ENCODE peak calls at places on chromosomes 4 and X, in seven cellular contexts. G is IMR-90, Z is uterus, X is body of pancreas, B is right lobe of liver, E is A549, L is K562. H is an unnamed sample.

GRCh38 chr4:177974461-177974860 is 532.2 kb upstream of the AGA start:
- DNase-seq in Z (no peak), E (no peak), X (no peak), G (peak), B (no peak), L (no peak), H (no peak)

GRCh38 chrX:9291666-9292065 is 173.2 kb upstream of the TBL1X start:
- DNase-seq in E (no peak), X (no peak), B (no peak), L (no peak), G (no peak), Z (no peak), H (no peak)

GRCh38 chr4:175127314-175127713 is 209.2 kb downstream of the ADAM29 start:
- DNase-seq in X (no peak), L (no peak), B (no peak), Z (no peak), G (peak), E (no peak), H (no peak)

GRCh38 chr4:137531951-137532868 is at the start of gene PCDH18:
- DNase-seq in Z (peak), L (no peak), E (no peak), G (peak), X (peak), B (peak), H (peak)

GRCh38 chrX:8743126-8743732 is 11.3 kb upstream of the ANOS1 start:
- DNase-seq in Z (peak), L (peak), G (peak), E (no peak), X (peak), B (peak), H (peak)

GRCh38 chr4:42570221-42570620 is 86.7 kb downstream of the ATP8A1 start:
- DNase-seq in E (no peak), B (no peak), Z (no peak), G (no peak), L (no peak), X (peak), H (no peak)

GRCh38 chrX:50971390-50971789 is 60.9 kb downstream of the BMP15 start:
- DNase-seq in Z (no peak), X (no peak), G (no peak), L (no peak), E (no peak), B (no peak), H (no peak)

GRCh38 chr4:6445403-6446129 is 26.8 kb downstream of the PPP2R2C start:
- DNase-seq in L (no peak), B (no peak), Z (no peak), E (no peak), X (no peak), G (no peak), H (no peak)

GRCh38 chr4:149031399-149031798 is 589.2 kb upstream of the NR3C2 start:
- DNase-seq in G (peak), L (no peak), X (peak), Z (no peak), E (no peak), B (no peak), H (no peak)

GRCh38 chr4:170374770-170375169 is 285.0 kb upstream of the AADAT start:
- DNase-seq in E (peak), X (no peak), B (no peak), L (peak), G (no peak), Z (no peak), H (no peak)

GRCh38 chrX:135393046-135393445 is 28.7 kb upstream of the SMIM10L2A start:
- DNase-seq in E (no peak), B (no peak), G (no peak), Z (no peak), L (no peak), X (no peak), H (no peak)

GRCh38 chr4:153447175-153447887 is 18.8 kb upstream of the TMEM131L start:
- DNase-seq in Z (no peak), X (no peak), L (no peak), E (no peak), B (no peak), G (peak), H (no peak)

GRCh38 chr4:80112236-80112635 is 39.2 kb upstream of the ANTXR2 start:
- DNase-seq in L (no peak), Z (peak), B (no peak), G (peak), E (no peak), X (no peak), H (peak)

GRCh38 chr4:3256230-3257124 is 7.5 kb downstream of the MSANTD1 start:
- DNase-seq in G (no peak), X (no peak), Z (peak), L (no peak), B (no peak), E (no peak), H (no peak)

GRCh38 chr4:13944095-13944501 is 316.6 kb upstream of the BOD1L1 start:
- DNase-seq in B (no peak), Z (no peak), G (no peak), X (no peak), E (no peak), L (no peak), H (no peak)

GRCh38 chrX:70613295-70613694 is 168.7 kb downstream of the DLG3 start:
- DNase-seq in Z (no peak), X (no peak), E (no peak), L (no peak), B (no peak), G (peak), H (no peak)

GRCh38 chrX:111615227-111615626 is 65.7 kb upstream of the ALG13 start:
- DNase-seq in G (no peak), E (no peak), L (no peak), Z (no peak), B (no peak), X (no peak), H (no peak)

DNA sequence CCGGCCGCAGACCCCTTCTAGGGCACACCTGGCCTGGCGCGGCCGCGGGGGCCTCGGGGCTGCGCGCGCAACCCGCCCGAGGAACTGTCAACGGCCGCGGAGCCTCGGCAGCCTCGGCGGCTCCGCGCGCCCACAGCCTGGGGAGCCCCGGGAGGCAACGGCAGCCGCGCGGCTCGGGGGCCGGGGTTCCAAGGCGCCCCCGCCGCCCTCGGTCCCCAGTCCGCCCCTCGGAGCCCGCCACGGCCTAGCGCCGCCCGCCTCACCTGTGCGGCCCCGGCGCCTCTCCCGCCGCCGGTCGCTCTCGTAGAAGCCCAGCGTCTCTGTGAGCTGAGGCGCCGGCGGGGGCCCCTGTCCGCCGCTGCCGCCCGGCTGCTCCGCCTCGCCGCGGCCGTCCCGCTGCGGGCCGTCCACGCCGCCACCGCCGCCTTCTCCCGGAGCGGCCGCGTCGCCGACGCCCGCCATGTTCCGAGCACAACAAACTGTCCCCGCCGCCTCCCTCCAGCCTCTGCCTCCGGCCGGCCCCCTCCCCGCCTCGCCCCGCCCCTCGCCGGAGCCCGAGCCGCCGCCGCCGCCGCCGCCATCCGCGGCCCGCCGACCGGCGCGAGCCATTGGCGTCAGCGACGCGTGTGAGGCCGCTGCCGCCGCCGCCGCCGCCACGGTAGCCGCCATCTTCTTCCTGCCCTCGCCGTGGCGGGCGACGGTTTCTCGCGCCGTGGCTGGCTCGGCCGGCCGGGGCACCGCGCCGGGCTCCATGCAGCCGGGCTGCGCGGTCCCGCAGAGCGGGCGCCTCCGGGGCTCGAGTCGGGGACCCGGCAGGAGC is at the start of gene TAPT1:
- DNase-seq in Z (peak), B (peak), G (peak), E (peak), L (peak), X (peak), H (peak)
- TF ChIP-seq POLR2A in Z (peak), B (no peak), G (peak), E (peak), L (no peak), X (no peak), H (no peak)

GRCh38 chrX:97284531-97284930 is 400.8 kb downstream of the RPA4 start:
- DNase-seq in G (no peak), L (no peak), Z (no peak), E (no peak), X (no peak), B (no peak), H (no peak)
- H3K4me3 ChIP-seq in G (no peak), L (no peak), Z (no peak), E (no peak), X (no peak), B (no peak), H (no peak)

DNA sequence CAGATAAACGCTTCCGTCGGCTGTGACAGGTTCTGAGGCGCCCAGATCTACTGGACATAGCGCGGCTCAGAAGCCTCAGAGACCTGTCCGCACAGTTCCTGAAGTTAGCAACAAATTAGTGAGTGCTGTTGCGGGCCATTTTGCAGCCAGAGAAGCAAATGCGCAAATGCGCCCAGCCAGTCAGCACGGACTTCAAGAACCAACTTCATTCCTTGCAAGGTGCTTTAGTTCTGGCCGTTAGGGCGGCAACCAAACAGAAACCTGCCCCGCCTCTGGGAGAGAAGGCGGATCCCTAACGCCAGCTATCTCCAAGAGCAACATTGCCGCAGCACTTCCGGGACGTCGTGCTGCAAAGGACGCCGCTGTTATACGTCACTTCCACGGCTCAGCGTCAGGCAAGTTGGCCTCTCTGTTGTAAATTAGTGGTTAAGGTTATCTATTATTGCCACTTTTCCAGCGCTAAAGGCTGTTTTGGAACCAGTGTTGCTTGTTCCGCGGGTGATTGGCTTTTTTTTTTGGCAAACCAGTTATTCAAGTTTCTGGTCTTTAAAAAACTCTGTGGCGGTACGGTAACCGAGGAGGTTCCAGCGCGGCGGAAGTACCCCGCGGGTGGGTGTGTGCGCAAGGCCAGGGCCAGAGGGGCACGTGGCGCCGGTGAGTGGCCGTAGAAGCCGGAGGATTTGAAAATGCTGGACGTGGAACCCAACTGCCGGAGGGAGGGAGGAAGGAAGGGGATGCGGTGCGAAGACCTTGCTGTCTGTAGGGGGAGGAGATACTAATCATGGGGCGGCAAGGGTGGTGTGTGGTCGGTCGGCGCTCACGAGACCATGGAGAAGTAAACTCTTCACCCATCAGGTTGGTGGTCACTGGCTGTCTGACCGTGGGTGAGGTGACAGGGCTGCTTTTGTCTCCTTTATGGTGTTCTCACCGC is at the start of gene GAR1:
- DNase-seq in L (peak), X (peak), E (peak), B (peak), G (peak), Z (peak), H (peak)
- TF ChIP-seq POLR2A in L (peak), X (peak), E (peak), B (no peak), G (peak), Z (peak), H (no peak)

GRCh38 chr4:20194079-20195013 is 57.4 kb upstream of the SLIT2 start:
- DNase-seq in Z (no peak), B (no peak), E (no peak), X (no peak), G (peak), L (no peak), H (no peak)
- H3K4me3 ChIP-seq in Z (no peak), B (no peak), E (no peak), X (no peak), G (no peak), L (no peak), H (no peak)

GRCh38 chrX:49186125-49187027 is at the start of gene PRICKLE3:
- DNase-seq in B (peak), G (peak), X (peak), E (peak), L (peak), Z (peak), H (peak)
- TF ChIP-seq POLR2A in B (peak), G (no peak), X (peak), E (peak), L (peak), Z (peak), H (no peak)

H was measured in lower leg skin.